ENCODE peak calls at places on chromosomes 3 and 15, in eight cellular contexts. B, I, L, V, R, F, Y and T are unnamed samples. For H3K4me1 and H3K9me3, the result is how much of the 10 kb centered on the place peaks cover.

GRCh38 chr3:151479452-151479851 is 18.6 kb upstream of the IGSF10 start:
- DNase-seq in B (no peak), I (no peak), L (no peak), V (no peak), R (no peak), F (no peak), Y (no peak), T (no peak)

GRCh38 chr3:40476478-40477470 is at the start of gene ZNF619:
- DNase-seq in B (peak), I (peak), L (peak), V (peak), R (peak), F (peak), Y (peak), T (peak)

GRCh38 chr3:117047951-117048705 is 338.5 kb downstream of the TUSC7 start:
- DNase-seq in B (peak), I (no peak), L (no peak), V (no peak), R (no peak), F (no peak), Y (no peak), T (no peak)

GRCh38 chr15:99059010-99059981 is 45.6 kb upstream of the SYNM start:
- DNase-seq in B (peak), I (peak), L (peak), V (peak), R (peak), F (peak), Y (peak), T (peak)

GRCh38 chr3:25143356-25143704 is 284.7 kb upstream of the RARB start:
- DNase-seq in B (no peak), I (no peak), L (no peak), V (no peak), R (no peak), F (no peak), Y (no peak), T (no peak)

GRCh38 chr3:189292667-189293478 is 121.1 kb downstream of the TPRG1 start:
- DNase-seq in B (no peak), I (no peak), L (no peak), V (no peak), R (no peak), F (no peak), Y (no peak), T (no peak)

GRCh38 chr3:10337323-10338163 is 16.6 kb upstream of the SEC13 start:
- DNase-seq in B (no peak), I (no peak), L (no peak), V (no peak), R (no peak), F (no peak), Y (no peak), T (no peak)

GRCh38 chr15:25182736-25183445 is 228.1 kb downstream of the SNRPN start:
- DNase-seq in B (no peak), I (peak), L (peak), V (no peak), R (no peak), F (no peak), Y (peak), T (peak)

GRCh38 chr15:77118787-77119410 is 48.0 kb upstream of the TSPAN3 start:
- DNase-seq in B (peak), I (no peak), L (peak), V (peak), R (peak), F (no peak), Y (no peak), T (no peak)

GRCh38 chr3:134495980-134496379 is 10.1 kb downstream of the CEP63 start:
- DNase-seq in B (no peak), I (no peak), L (no peak), V (no peak), R (no peak), F (no peak), Y (no peak), T (no peak)

GRCh38 chr15:40050788-40051615 is 12.0 kb upstream of the SRP14 start:
- DNase-seq in B (peak), I (peak), L (no peak), V (no peak), R (no peak), F (no peak), Y (peak), T (peak)

GRCh38 chr3:139301654-139302053 is 42.2 kb upstream of the MRPS22 start:
- DNase-seq in B (no peak), I (no peak), L (no peak), V (no peak), R (no peak), F (no peak), Y (no peak), T (no peak)
- H3K4me1 ChIP-seq in B (under half), I (under half), L (under half), V (under half), R (half or more), F (under half), Y (under half), T (under half)

GRCh38 chr3:58258392-58259040 is 20.9 kb downstream of the ABHD6 start:
- DNase-seq in B (no peak), I (no peak), L (no peak), V (no peak), R (no peak), F (no peak), Y (no peak), T (no peak)
- TF ChIP-seq CTCF in B (no peak), I (no peak), L (no peak), V (no peak), R (no peak), F (no peak), Y (no peak), T (no peak)

DNA sequence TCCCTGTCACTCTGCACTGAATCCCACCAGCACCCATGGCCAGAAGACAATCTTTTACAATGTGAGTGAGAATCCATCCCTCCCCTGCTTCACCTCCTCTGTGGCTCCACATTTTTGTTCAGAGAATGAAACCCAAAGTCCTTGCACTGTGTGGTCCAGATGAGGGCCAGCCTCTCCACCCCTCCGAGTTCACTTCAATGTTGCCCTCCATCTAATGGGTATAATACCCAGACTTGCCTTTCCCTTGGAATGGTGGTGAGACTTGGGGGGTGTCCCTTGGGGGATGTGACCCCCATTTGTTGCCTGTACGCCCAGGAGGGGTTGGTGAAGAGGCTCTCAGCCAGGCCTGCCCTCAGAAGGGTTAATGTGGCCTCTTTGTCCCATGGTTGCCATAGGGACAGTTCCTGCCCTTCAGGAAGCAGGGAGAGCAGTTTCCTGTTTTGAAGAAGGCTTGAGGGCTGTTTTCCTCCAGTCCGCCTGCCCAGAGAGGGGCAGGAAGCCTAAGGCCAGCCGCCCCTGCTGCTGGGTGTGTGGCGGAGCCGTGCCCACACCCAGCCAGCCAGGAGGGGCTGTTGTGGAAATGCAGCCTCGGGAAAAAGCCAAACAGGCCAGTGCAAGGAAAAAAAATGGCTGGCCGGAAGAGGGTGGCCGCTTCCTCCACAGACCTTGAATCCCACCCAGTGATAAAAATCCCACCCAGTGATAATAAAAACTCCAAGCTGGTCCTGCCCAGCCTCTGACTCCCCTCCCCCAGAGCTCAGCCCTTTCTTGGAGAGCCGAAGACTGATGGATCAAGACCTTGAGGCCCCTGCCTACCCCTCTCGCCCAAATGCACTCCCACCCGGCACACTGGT is 14.6 kb upstream of the FGD5 start:
- DNase-seq in B (no peak), I (no peak), L (no peak), V (no peak), R (no peak), F (no peak), Y (no peak), T (no peak)
- H3K9me3 ChIP-seq in B (under half), I (under half), L (under half), V (under half), R (under half), F (under half), Y (under half), T (under half)

GRCh38 chr3:194485876-194486539 is 794 bp downstream of the ATP13A3 start:
- DNase-seq in B (peak), I (peak), L (peak), V (peak), R (no peak), F (no peak), Y (peak), T (no peak)

GRCh38 chr3:194488007-194488742 is 1.4 kb upstream of the ATP13A3 start:
- DNase-seq in B (no peak), I (peak), L (no peak), V (no peak), R (no peak), F (no peak), Y (no peak), T (no peak)

GRCh38 chr3:194486540-194487288 is at the start of gene ATP13A3:
- DNase-seq in B (peak), I (peak), L (peak), V (peak), R (peak), F (peak), Y (peak), T (peak)

GRCh38 chr3:194485471-194485875 is 1.3 kb downstream of the ATP13A3 start:
- DNase-seq in B (peak), I (no peak), L (no peak), V (no peak), R (no peak), F (no peak), Y (no peak), T (no peak)

GRCh38 chr3:194487289-194488006 is 646 bp upstream of the ATP13A3 start:
- DNase-seq in B (no peak), I (peak), L (peak), V (peak), R (no peak), F (peak), Y (peak), T (no peak)
- H3K4me1 ChIP-seq in B (under half), I (under half), L (under half), V (under half), R (half or more), F (under half), Y (under half), T (under half)

DNA sequence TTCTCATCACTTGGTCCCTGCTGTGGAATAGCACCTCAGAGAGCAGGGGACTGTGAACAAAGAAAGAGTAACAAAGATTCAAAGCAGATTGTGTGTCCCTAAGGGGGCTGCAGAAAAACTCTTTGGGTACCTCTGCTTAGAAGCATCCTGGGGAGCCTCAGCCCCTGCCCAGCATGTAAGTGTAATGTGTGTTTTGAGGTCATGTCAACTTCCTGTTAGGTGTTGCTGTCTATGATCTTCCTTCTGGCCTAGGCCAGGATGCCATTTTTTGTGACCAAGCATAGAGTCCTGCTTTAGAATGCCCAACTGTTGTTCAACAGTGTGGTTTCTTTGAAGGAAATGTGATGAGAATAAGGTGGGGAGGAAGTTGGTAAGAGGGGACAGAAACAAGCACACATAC is 77.1 kb upstream of the BCL6 start:
- DNase-seq in B (no peak), I (no peak), L (no peak), V (no peak), R (no peak), F (no peak), Y (no peak), T (no peak)
- TF ChIP-seq CTCF in B (no peak), I (no peak), L (no peak), V (no peak), R (no peak), F (no peak), Y (no peak), T (no peak)

GRCh38 chr3:6228958-6229683 is 631.8 kb upstream of the GRM7 start:
- DNase-seq in B (no peak), I (no peak), L (no peak), V (no peak), R (no peak), F (no peak), Y (no peak), T (no peak)

GRCh38 chr3:6220361-6220957 is 640.5 kb upstream of the GRM7 start:
- DNase-seq in B (no peak), I (no peak), L (no peak), V (no peak), R (no peak), F (no peak), Y (no peak), T (no peak)

GRCh38 chr3:6222069-6222468 is 638.8 kb upstream of the GRM7 start:
- DNase-seq in B (no peak), I (no peak), L (no peak), V (no peak), R (no peak), F (no peak), Y (no peak), T (no peak)

GRCh38 chr3:6223572-6223971 is 637.3 kb upstream of the GRM7 start:
- DNase-seq in B (no peak), I (no peak), L (no peak), V (no peak), R (no peak), F (no peak), Y (no peak), T (no peak)
- H3K9me3 ChIP-seq in B (under half), I (under half), L (under half), V (under half), R (under half), F (under half), Y (under half), T (under half)

GRCh38 chr3:52092891-52093290 is 36.5 kb upstream of the DUSP7 start:
- DNase-seq in B (no peak), I (no peak), L (no peak), V (no peak), R (no peak), F (no peak), Y (peak), T (no peak)
- H3K4me1 ChIP-seq in B (half or more), I (under half), L (under half), V (under half), R (under half), F (under half), Y (under half), T (under half)

GRCh38 chr3:195849322-195850074 is 37.8 kb upstream of the MUC4 start:
- DNase-seq in B (no peak), I (no peak), L (no peak), V (no peak), R (no peak), F (no peak), Y (no peak), T (no peak)
- TF ChIP-seq CTCF in B (no peak), I (peak), L (no peak), V (no peak), R (no peak), F (peak), Y (no peak), T (peak)

GRCh38 chr15:85770722-85771041 is 24.0 kb downstream of the KLHL25 start:
- DNase-seq in B (no peak), I (no peak), L (no peak), V (no peak), R (no peak), F (no peak), Y (no peak), T (no peak)

GRCh38 chr15:85772668-85773067 is 22.1 kb downstream of the KLHL25 start:
- DNase-seq in B (no peak), I (no peak), L (no peak), V (no peak), R (no peak), F (no peak), Y (no peak), T (no peak)

GRCh38 chr15:85771276-85771675 is 23.4 kb downstream of the KLHL25 start:
- DNase-seq in B (no peak), I (no peak), L (no peak), V (no peak), R (no peak), F (no peak), Y (no peak), T (no peak)

GRCh38 chr15:85773249-85773648 is 21.5 kb downstream of the KLHL25 start:
- DNase-seq in B (no peak), I (no peak), L (no peak), V (no peak), R (no peak), F (no peak), Y (no peak), T (no peak)

GRCh38 chr15:85771781-85772445 is 22.8 kb downstream of the KLHL25 start:
- DNase-seq in B (peak), I (peak), L (peak), V (no peak), R (no peak), F (peak), Y (peak), T (no peak)
- H3K9me3 ChIP-seq in B (under half), I (under half), L (under half), V (under half), R (under half), F (under half), Y (under half), T (under half)

GRCh38 chr3:126936853-126937395 is 46.0 kb upstream of the PLXNA1 start:
- DNase-seq in B (no peak), I (no peak), L (no peak), V (no peak), R (no peak), F (no peak), Y (peak), T (peak)
- H3K4me1 ChIP-seq in B (under half), I (under half), L (under half), V (under half), R (under half), F (under half), Y (under half), T (under half)